ENCODE peak calls at places on chromosome 11, in ten cellular contexts. D is stomach, W is right lobe of liver, B is small intestine, X is heart left ventricle, R is left lung, I is H9, A is breast epithelium, Y is body of pancreas, C is H1. K is an unnamed sample.

GRCh38 chr11:69062169-69062855 is 13.6 kb downstream of the TPCN2 start:
- DNase-seq in D (no peak), W (no peak), B (no peak), X (peak; percentile 56), R (no peak), I (no peak), A (no peak), Y (no peak), C (no peak), K (no peak)

GRCh38 chr11:62799486-62799885 is 5.8 kb downstream of the NXF1 start:
- DNase-seq in D (no peak), W (no peak), B (no peak), X (no peak), R (no peak), I (no peak), A (no peak), Y (no peak), C (no peak), K (no peak)

GRCh38 chr11:27467181-27467913 is 5.2 kb downstream of the LGR4 start:
- DNase-seq in D (no peak), W (no peak), B (peak; percentile 75), X (no peak), R (no peak), I (no peak), A (no peak), Y (no peak), C (no peak), K (no peak)

GRCh38 chr11:69884751-69885150 is 65.5 kb upstream of the FGF3 start:
- DNase-seq in D (no peak), W (no peak), B (no peak), X (no peak), R (no peak), I (no peak), A (no peak), Y (no peak), C (no peak), K (no peak)

GRCh38 chr11:93648168-93648567 is 13.3 kb upstream of the CEP295 start:
- DNase-seq in D (no peak), W (no peak), B (peak; percentile 36), X (no peak), R (no peak), I (no peak), A (no peak), Y (no peak), C (no peak), K (no peak)

GRCh38 chr11:27201454-27202302 is 161.1 kb downstream of the BBOX1 start:
- DNase-seq in D (peak; percentile 93), W (peak; percentile 77), B (peak; percentile 99), X (peak; percentile 70), R (peak; percentile 53), I (no peak), A (no peak), Y (peak; percentile 89), C (no peak), K (peak; percentile 15)

GRCh38 chr11:118263694-118264567 is at the start of gene MPZL2:
- DNase-seq in D (peak; percentile 85), W (peak; percentile 77), B (peak; percentile 93), X (no peak), R (peak; percentile 82), I (peak; percentile 74), A (peak; percentile 82), Y (peak; percentile 76), C (no peak), K (no peak)

GRCh38 chr11:534592-535518 is 521 bp downstream of the HRAS start:
- DNase-seq in D (peak; percentile 52), W (peak; percentile 62), B (peak; percentile 33), X (no peak), R (peak; percentile 50), I (peak; percentile 37), A (peak; percentile 82), Y (peak; percentile 32), C (no peak), K (no peak)

GRCh38 chr11:80282643-80283042 is 841.8 kb upstream of the TENM4 start:
- DNase-seq in D (no peak), W (no peak), B (no peak), X (no peak), R (no peak), I (no peak), A (no peak), Y (no peak), C (no peak), K (no peak)

GRCh38 chr11:57622263-57622662 is 24.8 kb downstream of the SERPING1 start:
- DNase-seq in D (no peak), W (no peak), B (no peak), X (no peak), R (no peak), I (no peak), A (no peak), Y (no peak), C (no peak), K (no peak)

GRCh38 chr11:57251491-57252104 is 14.5 kb upstream of the APLNR start:
- DNase-seq in D (no peak), W (peak; percentile 31), B (peak; percentile 26), X (no peak), R (no peak), I (no peak), A (no peak), Y (no peak), C (no peak), K (no peak)

GRCh38 chr11:8870461-8871282 is 40.3 kb upstream of the AKIP1 start:
- DNase-seq in D (peak; percentile 75), W (peak; percentile 59), B (peak; percentile 68), X (peak; percentile 76), R (peak; percentile 77), I (peak; percentile 74), A (peak; percentile 59), Y (peak; percentile 62), C (peak; percentile 34), K (no peak)

GRCh38 chr11:124872280-124872679 is 7.0 kb downstream of the ROBO3 start:
- DNase-seq in D (no peak), W (no peak), B (no peak), X (no peak), R (no peak), I (no peak), A (no peak), Y (no peak), C (no peak), K (no peak)

GRCh38 chr11:111063711-111064110 is 181.8 kb upstream of the POU2AF2 start:
- DNase-seq in D (no peak), W (no peak), B (no peak), X (no peak), R (no peak), I (no peak), A (no peak), Y (no peak), C (no peak), K (no peak)

GRCh38 chr11:73380897-73381410 is 4.8 kb downstream of the RELT start:
- DNase-seq in D (no peak), W (no peak), B (no peak), X (no peak), R (no peak), I (no peak), A (no peak), Y (no peak), C (no peak), K (no peak)
- H3K4me1 ChIP-seq in D (peaks cover 95% of the 10 kb centered on the region), W (peaks cover 7% of the 10 kb centered on the region), B (peaks cover 15% of the 10 kb centered on the region), X (peaks cover 88% of the 10 kb centered on the region), R (peaks cover 86% of the 10 kb centered on the region), I (no peaks in the 10 kb centered on the region), A (no peaks in the 10 kb centered on the region), Y (peaks cover 23% of the 10 kb centered on the region), C (peaks cover 5% of the 10 kb centered on the region), K (peaks cover 3% of the 10 kb centered on the region)

DNA sequence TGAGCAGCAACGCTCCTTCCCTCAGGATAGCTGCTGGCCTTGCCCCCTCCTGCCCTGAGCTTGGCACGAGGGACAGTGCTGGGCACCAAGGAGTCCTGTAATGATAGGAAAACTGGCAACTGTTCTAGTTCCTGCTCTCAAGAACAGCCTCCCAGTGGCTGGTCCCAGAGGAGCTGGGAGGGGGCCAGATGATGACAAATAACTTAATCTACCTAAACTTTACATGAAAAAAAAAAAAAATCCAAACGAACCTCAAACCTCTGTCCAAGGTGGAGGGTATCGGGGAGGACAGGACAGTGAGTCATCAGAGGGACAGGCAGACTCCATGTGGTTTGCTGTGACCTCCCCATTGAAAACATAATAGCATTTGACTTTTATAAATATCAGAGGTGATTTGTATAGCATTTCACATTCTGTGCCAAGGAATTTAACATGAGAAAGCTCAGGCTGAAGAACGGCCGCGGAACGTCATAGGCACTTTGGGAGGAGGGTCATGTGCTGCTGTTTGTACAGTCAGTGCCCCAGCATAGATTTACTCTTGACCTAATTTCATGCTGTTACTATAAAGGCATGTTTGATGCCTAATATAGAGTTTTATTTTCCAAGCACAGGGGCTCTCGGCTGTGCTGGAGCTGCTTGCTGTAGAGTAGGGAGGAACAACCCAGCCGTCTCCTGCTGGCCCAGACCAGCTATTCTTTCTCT is 98.2 kb upstream of the NNMT start:
- DNase-seq in D (peak; percentile 85), W (peak; percentile 40), B (no peak), X (peak; percentile 81), R (peak; percentile 78), I (no peak), A (peak; percentile 55), Y (peak; percentile 76), C (no peak), K (peak; percentile 61)
- H3K4me1 ChIP-seq in D (peaks cover 87% of the 10 kb centered on the region), W (peaks cover 49% of the 10 kb centered on the region), B (peaks cover 7% of the 10 kb centered on the region), X (peaks cover 88% of the 10 kb centered on the region), R (peaks cover 68% of the 10 kb centered on the region), I (peaks cover 5% of the 10 kb centered on the region), A (peaks cover 41% of the 10 kb centered on the region), Y (peaks cover 63% of the 10 kb centered on the region), C (no peaks in the 10 kb centered on the region), K (peaks cover 96% of the 10 kb centered on the region)

GRCh38 chr11:11231763-11232162 is 121.3 kb downstream of the CSNK2A3 start:
- DNase-seq in D (no peak), W (no peak), B (no peak), X (no peak), R (no peak), I (no peak), A (no peak), Y (no peak), C (no peak), K (no peak)

GRCh38 chr11:11227686-11228085 is 125.4 kb downstream of the CSNK2A3 start:
- DNase-seq in D (no peak), W (no peak), B (no peak), X (no peak), R (no peak), I (no peak), A (no peak), Y (no peak), C (no peak), K (no peak)

GRCh38 chr11:11230802-11231562 is 122.1 kb downstream of the CSNK2A3 start:
- DNase-seq in D (no peak), W (no peak), B (no peak), X (no peak), R (no peak), I (peak; percentile 76), A (no peak), Y (no peak), C (no peak), K (no peak)

DNA sequence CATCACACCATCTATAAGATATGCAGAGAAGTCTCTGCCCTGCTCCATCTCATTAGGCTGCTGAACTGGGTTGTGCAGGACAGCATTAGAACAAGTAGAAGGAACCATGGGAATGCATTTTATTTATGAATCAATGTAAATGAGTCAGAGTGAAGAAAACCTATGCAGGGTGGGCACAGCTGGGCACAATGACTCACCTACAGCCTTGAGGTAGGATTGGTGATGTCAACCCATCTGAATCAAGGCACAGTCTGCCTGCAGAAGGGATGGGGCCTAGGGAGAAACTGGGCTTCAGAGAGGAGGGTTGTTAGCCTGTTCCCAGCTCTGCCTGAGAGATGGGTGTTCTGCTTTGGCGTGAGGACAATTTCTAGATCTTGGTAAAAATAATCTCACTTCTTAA is 123.4 kb downstream of the CSNK2A3 start:
- DNase-seq in D (no peak), W (no peak), B (no peak), X (no peak), R (no peak), I (no peak), A (no peak), Y (no peak), C (no peak), K (no peak)
- H3K4me1 ChIP-seq in D (no peaks in the 10 kb centered on the region), W (no peaks in the 10 kb centered on the region), B (no peaks in the 10 kb centered on the region), X (peaks cover 16% of the 10 kb centered on the region), R (no peaks in the 10 kb centered on the region), I (no peaks in the 10 kb centered on the region), A (no peaks in the 10 kb centered on the region), Y (no peaks in the 10 kb centered on the region), C (no peaks in the 10 kb centered on the region), K (no peaks in the 10 kb centered on the region)

GRCh38 chr11:65592840-65593517 is 2.6 kb downstream of the KCNK7 start:
- DNase-seq in D (no peak), W (no peak), B (no peak), X (no peak), R (no peak), I (no peak), A (no peak), Y (no peak), C (no peak), K (no peak)
- H3K4me1 ChIP-seq in D (peaks cover 73% of the 10 kb centered on the region), W (no peaks in the 10 kb centered on the region), B (peaks cover 2% of the 10 kb centered on the region), X (peaks cover 52% of the 10 kb centered on the region), R (peaks cover 53% of the 10 kb centered on the region), I (no peaks in the 10 kb centered on the region), A (peaks cover 4% of the 10 kb centered on the region), Y (peaks cover 17% of the 10 kb centered on the region), C (peaks cover 8% of the 10 kb centered on the region), K (peaks cover 22% of the 10 kb centered on the region)